ENCODE peak calls at places on chromosomes 12 and 14, in five cellular contexts. F is SJCRH30; D is CD4-positive, CD25-positive, alpha-beta regulatory T cell; E is PC-9; U is NT2/D1. H is an unnamed sample.

GRCh38 chr14:22039938-22040780 is 366.5 kb upstream of the OR4E1 start:
- DNase-seq in U (no peak), E (no peak), F (no peak), D (peak; percentile 66), H (no peak)

GRCh38 chr12:14896477-14897184 is 11.0 kb upstream of the MGP start:
- DNase-seq in D (no peak), E (no peak), F (no peak), U (no peak), H (no peak)

GRCh38 chr12:38527631-38528030 is 211.1 kb downstream of the ALG10B start:
- DNase-seq in D (no peak), F (no peak), U (no peak), E (no peak), H (no peak)

GRCh38 chr12:13597166-13597565 is 384.2 kb downstream of the GRIN2B start:
- DNase-seq in E (no peak), U (no peak), F (no peak), D (no peak), H (no peak)

GRCh38 chr14:104096751-104097700 is 11.5 kb downstream of the ASPG start:
- DNase-seq in U (no peak), E (no peak), D (no peak), F (no peak), H (peak; percentile 69)

GRCh38 chr12:67854351-67854750 is 134.9 kb upstream of the IFNG-AS1 start:
- DNase-seq in D (no peak), E (no peak), U (no peak), F (no peak), H (no peak)

GRCh38 chr12:59173696-59174095 is 253.4 kb upstream of the LRIG3 start:
- DNase-seq in E (no peak), F (no peak), U (no peak), D (no peak), H (no peak)

GRCh38 chr12:91289881-91290280 is 107.3 kb upstream of the DCN start:
- DNase-seq in E (no peak), F (no peak), U (no peak), D (no peak), H (no peak)

GRCh38 chr12:50222275-50222783 is 55.2 kb upstream of the CERS5 start:
- DNase-seq in F (peak; percentile 84), U (peak; percentile 57), E (no peak), D (peak; percentile 62), H (peak; percentile 80)

GRCh38 chr12:236445-236844 is 22.5 kb upstream of the SLC6A12 start:
- DNase-seq in U (no peak), D (no peak), F (no peak), E (no peak), H (no peak)

GRCh38 chr12:9379023-9379742 is 171.0 kb upstream of the PZP start:
- DNase-seq in D (no peak), E (no peak), F (no peak), U (no peak), H (no peak)

GRCh38 chr14:30227871-30228270 is 300.2 kb upstream of the PRKD1 start:
- DNase-seq in D (no peak), F (no peak), E (peak; percentile 48), U (no peak), H (no peak)

GRCh38 chr12:51598156-51598555 is 7.1 kb downstream of the SCN8A start:
- DNase-seq in U (no peak), F (no peak), D (no peak), E (no peak), H (no peak)

GRCh38 chr14:27392153-27392552 is 794.3 kb upstream of the NOVA1 start:
- DNase-seq in D (no peak), F (no peak), E (no peak), U (no peak), H (no peak)

GRCh38 chr12:74043343-74043742 is 494.3 kb upstream of the ATXN7L3B start:
- DNase-seq in F (no peak), D (no peak), U (no peak), E (peak; percentile 99), H (no peak)

GRCh38 chr12:7542046-7542445 is 38.5 kb upstream of the CD163 start:
- DNase-seq in F (no peak), E (no peak), U (no peak), D (no peak), H (no peak)

GRCh38 chr14:68583527-68584275 is 209.2 kb downstream of the ZFP36L1 start:
- DNase-seq in U (no peak), E (no peak), F (no peak), D (no peak), H (no peak)

GRCh38 chr14:98633380-98633779 is 638.6 kb downstream of the BCL11B start:
- DNase-seq in F (peak; percentile 79), U (no peak), E (no peak), D (no peak), H (peak; percentile 7)

DNA sequence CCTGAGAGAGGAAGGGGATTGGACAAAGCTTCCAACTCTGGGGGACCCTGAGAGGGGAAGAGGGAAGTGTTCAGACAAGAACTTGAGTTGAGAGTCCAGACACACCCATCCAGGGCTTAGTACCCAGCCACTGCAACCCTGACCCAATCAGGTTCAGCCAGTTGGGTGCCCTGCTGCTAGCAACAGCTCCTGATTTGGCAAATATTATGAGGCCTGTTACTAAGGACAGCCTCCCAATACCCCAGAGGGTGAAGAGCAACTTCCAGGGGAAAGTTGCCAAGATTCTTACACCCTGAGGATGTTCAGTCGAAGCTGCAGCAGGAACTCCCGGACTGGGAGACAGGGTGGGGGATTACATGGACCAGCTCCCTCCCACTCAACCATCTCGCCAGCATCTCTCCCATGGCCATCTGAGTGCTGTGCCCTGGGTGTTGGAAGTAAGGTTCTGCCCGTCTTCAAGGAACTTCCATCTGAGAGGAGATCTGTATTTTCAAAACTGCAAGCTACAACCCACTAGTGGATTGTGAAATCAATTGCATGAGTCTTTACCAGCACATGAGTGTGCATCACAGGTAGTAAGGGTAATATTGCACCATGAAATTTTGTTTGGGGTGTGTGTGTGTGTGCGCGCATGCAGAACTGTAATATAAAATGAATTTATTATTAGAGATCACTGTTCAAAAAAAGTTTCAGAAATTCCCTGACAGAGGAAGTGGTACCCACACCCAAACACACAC is 11.5 kb upstream of the KRT78 start:
- DNase-seq in E (peak; percentile 95), U (no peak), D (no peak), F (no peak), H (no peak)
- H3K4me3 ChIP-seq in E (no peak overlapping the region), U (no peak overlapping the region), D (no peak overlapping the region), F (no peak overlapping the region), H (no peak overlapping the region)

DNA sequence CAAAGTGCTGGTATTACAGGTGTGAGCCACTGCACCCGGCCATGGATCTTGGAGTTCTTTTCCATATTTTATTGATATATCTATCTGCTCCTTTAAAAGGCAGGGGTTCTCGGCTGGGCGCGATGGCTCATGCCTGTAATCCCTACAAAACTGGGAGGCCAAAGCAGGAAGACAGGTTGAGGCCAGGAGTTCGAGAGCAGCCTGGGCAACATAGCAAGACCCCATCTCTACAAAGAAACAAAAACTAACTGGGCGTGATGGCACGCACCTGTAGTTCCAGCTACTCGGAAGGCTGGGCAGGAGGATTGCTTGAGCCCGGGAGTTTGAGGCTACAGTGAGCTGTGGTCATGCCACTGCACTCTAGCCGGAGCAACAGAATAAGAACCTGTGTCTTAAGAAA is 12.1 kb upstream of the GAPDH start:
- DNase-seq in U (no peak), D (no peak), F (no peak), E (no peak), H (no peak)
- H3K36me3 ChIP-seq in U (peaks cover 96% of the 10 kb centered on the region), D (peaks cover 86% of the 10 kb centered on the region), F (peaks cover 96% of the 10 kb centered on the region), E (peaks cover 82% of the 10 kb centered on the region), H (peaks cover 94% of the 10 kb centered on the region)

GRCh38 chr12:69810870-69811498 is 14.0 kb upstream of the MYRFL start:
- DNase-seq in U (no peak), D (no peak), F (no peak), E (no peak), H (no peak)

GRCh38 chr12:69821441-69822204 is 3.4 kb upstream of the MYRFL start:
- DNase-seq in F (peak; percentile 43), E (no peak), U (no peak), D (no peak), H (peak; percentile 14)

GRCh38 chr12:69821032-69821431 is 4.0 kb upstream of the MYRFL start:
- DNase-seq in D (no peak), F (no peak), E (no peak), U (no peak), H (no peak)

GRCh38 chr12:69816082-69816481 is 8.9 kb upstream of the MYRFL start:
- DNase-seq in F (no peak), E (no peak), D (no peak), U (no peak), H (no peak)
- H3K4me3 ChIP-seq in F (no peak overlapping the region), E (no peak overlapping the region), D (no peak overlapping the region), U (no peak overlapping the region), H (no peak overlapping the region)

DNA sequence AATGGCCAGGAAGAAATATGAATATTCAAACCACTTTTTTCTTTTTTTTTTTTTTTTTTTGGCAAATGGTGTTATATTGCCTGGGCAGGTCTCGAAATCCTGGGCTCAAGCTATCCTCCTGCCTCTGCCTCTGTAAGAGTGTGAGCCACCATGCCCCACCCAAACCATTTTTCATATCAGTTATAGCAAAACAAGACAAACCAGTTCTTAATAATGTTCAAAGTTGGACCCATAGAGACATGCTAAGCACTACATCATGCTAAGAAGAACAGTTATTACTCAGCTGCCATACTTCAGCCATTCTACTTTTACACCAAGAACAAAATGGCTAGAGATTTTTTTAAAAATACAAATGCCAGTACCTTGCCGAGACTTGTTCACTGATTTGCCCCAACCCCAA is 25.5 kb downstream of the EIF2S1 start:
- DNase-seq in F (no peak), E (no peak), U (no peak), D (no peak), H (no peak)
- H3K36me3 ChIP-seq in F (peaks cover 56% of the 10 kb centered on the region), E (peaks cover 52% of the 10 kb centered on the region), U (peaks cover 50% of the 10 kb centered on the region), D (peaks cover 55% of the 10 kb centered on the region), H (peaks cover 50% of the 10 kb centered on the region)

GRCh38 chr14:36271939-36272907 is 48.2 kb downstream of the MBIP start:
- DNase-seq in F (no peak), U (no peak), E (no peak), D (peak; percentile 18), H (no peak)
- H3K4me3 ChIP-seq in F (no peak overlapping the region), U (peak overlapping the region; percentile 21), E (no peak overlapping the region), D (no peak overlapping the region), H (no peak overlapping the region)